ENCODE peak calls at places on chromosomes 2 and 18, in six cellular contexts. Q, Y, W, E, D and G are unnamed samples.

GRCh38 chr2:38546585-38546984 is 56.1 kb downstream of the HNRNPLL start:
- DNase-seq in E (no peak), D (no peak), Y (no peak), W (no peak), Q (no peak), G (no peak)

GRCh38 chr18:22021701-22022100 is 147.7 kb upstream of the GATA6 start:
- DNase-seq in D (no peak), E (no peak), Y (no peak), W (no peak), Q (no peak), G (no peak)

GRCh38 chr2:121248766-121249343 is 36.1 kb downstream of the TFCP2L1 start:
- DNase-seq in E (no peak), D (no peak), Q (no peak), W (no peak), Y (no peak), G (no peak)

GRCh38 chr2:18445412-18446320 is 114.8 kb downstream of the RDH14 start:
- DNase-seq in E (peak), D (no peak), W (no peak), Q (no peak), Y (no peak), G (no peak)

GRCh38 chr2:176131617-176132396 is 2.3 kb downstream of the HOXD8 start:
- DNase-seq in D (no peak), E (no peak), Q (no peak), W (no peak), Y (no peak), G (no peak)

GRCh38 chr2:229407170-229407569 is 136.1 kb upstream of the PID1 start:
- DNase-seq in Y (no peak), E (peak), D (no peak), W (no peak), Q (no peak), G (peak)

GRCh38 chr2:183172220-183172887 is 48.1 kb downstream of the NUP35 start:
- DNase-seq in E (no peak), Y (no peak), Q (no peak), D (no peak), W (no peak), G (no peak)

GRCh38 chr2:238938460-238939055 is 90.7 kb downstream of the TWIST2 start:
- DNase-seq in Q (peak), E (peak), D (no peak), W (no peak), Y (no peak), G (no peak)

GRCh38 chr18:48099481-48100167 is 169.2 kb upstream of the SMAD2 start:
- DNase-seq in D (no peak), W (no peak), E (no peak), Q (no peak), Y (no peak), G (no peak)